ENCODE peak calls at places on chromosomes 7 and 10, in nine cellular contexts. D, W, N, G, K, Z, F, O and A are unnamed samples.

GRCh38 chr7:26376208-26376917 is 84.7 kb downstream of the SNX10 start:
- DNase-seq in D (no peak), W (no peak), N (no peak), G (no peak), K (peak), Z (peak), F (no peak), O (peak), A (no peak)

GRCh38 chr10:89201345-89202032 is 5.6 kb downstream of the CH25H start:
- DNase-seq in D (no peak), W (no peak), N (no peak), G (no peak), K (no peak), Z (no peak), F (no peak), O (no peak), A (no peak)

GRCh38 chr7:8937204-8937603 is 503.8 kb downstream of the NXPH1 start:
- DNase-seq in D (no peak), W (no peak), N (no peak), G (no peak), K (no peak), Z (no peak), F (no peak), O (no peak), A (no peak)

GRCh38 chr7:98354511-98355249 is 46.2 kb downstream of the BAIAP2L1 start:
- DNase-seq in D (peak), W (peak), N (peak), G (no peak), K (peak), Z (peak), F (peak), O (peak), A (peak)

GRCh38 chr7:42082144-42082543 is 154.9 kb downstream of the GLI3 start:
- DNase-seq in D (peak), W (peak), N (peak), G (no peak), K (no peak), Z (no peak), F (no peak), O (no peak), A (no peak)

GRCh38 chr10:127142831-127143230 is 53.6 kb downstream of the INSYN2A start:
- DNase-seq in D (no peak), W (no peak), N (no peak), G (no peak), K (no peak), Z (no peak), F (no peak), O (no peak), A (no peak)

GRCh38 chr10:26225322-26225721 is 8.7 kb downstream of the GAD2 start:
- DNase-seq in D (no peak), W (no peak), N (no peak), G (no peak), K (no peak), Z (no peak), F (no peak), O (no peak), A (no peak)

GRCh38 chr7:23356726-23357125 is 57.6 kb downstream of the MALSU1 start:
- DNase-seq in D (peak), W (peak), N (no peak), G (no peak), K (no peak), Z (no peak), F (no peak), O (no peak), A (peak)

GRCh38 chr10:78977761-78978305 is 90.9 kb upstream of the ZMIZ1 start:
- DNase-seq in D (peak), W (peak), N (peak), G (peak), K (peak), Z (peak), F (no peak), O (peak), A (peak)

GRCh38 chr10:103540722-103541121 is 47.2 kb downstream of the NEURL1 start:
- DNase-seq in D (peak), W (no peak), N (peak), G (no peak), K (no peak), Z (no peak), F (no peak), O (peak), A (no peak)

GRCh38 chr7:155815332-155816191 is 3.3 kb upstream of the SHH start:
- DNase-seq in D (peak), W (peak), N (peak), G (no peak), K (peak), Z (peak), F (no peak), O (peak), A (peak)

GRCh38 chr7:71824356-71824755 is 587.8 kb downstream of the CALN1 start:
- DNase-seq in D (peak), W (peak), N (peak), G (no peak), K (no peak), Z (no peak), F (no peak), O (no peak), A (no peak)

GRCh38 chr7:47035522-47035921 is 546.4 kb downstream of the TNS3 start:
- DNase-seq in D (no peak), W (no peak), N (peak), G (no peak), K (no peak), Z (no peak), F (no peak), O (no peak), A (peak)

GRCh38 chr7:69765879-69766278 is 167.6 kb downstream of the AUTS2 start:
- DNase-seq in D (no peak), W (no peak), N (no peak), G (no peak), K (no peak), Z (no peak), F (no peak), O (no peak), A (no peak)

GRCh38 chr10:111116762-111117445 is 40.1 kb downstream of the ADRA2A start:
- DNase-seq in D (no peak), W (no peak), N (no peak), G (no peak), K (peak), Z (no peak), F (no peak), O (no peak), A (no peak)

GRCh38 chr10:19629559-19629958 is 186.7 kb upstream of the PLXDC2 start:
- DNase-seq in D (peak), W (peak), N (peak), G (peak), K (peak), Z (no peak), F (no peak), O (peak), A (peak)

GRCh38 chr7:137873524-137873923 is 26.8 kb upstream of the DGKI start:
- DNase-seq in D (peak), W (peak), N (peak), G (no peak), K (no peak), Z (no peak), F (no peak), O (no peak), A (peak)

GRCh38 chr10:75469018-75469616 is 37.7 kb downstream of the LRMDA start:
- DNase-seq in D (peak), W (peak), N (peak), G (peak), K (peak), Z (no peak), F (no peak), O (peak), A (peak)

GRCh38 chr10:57579926-57580325 is 687.8 kb downstream of the IPMK start:
- DNase-seq in D (peak), W (peak), N (peak), G (no peak), K (no peak), Z (no peak), F (no peak), O (peak), A (peak)

GRCh38 chr7:158082761-158083160 is 504.9 kb downstream of the PTPRN2 start:
- DNase-seq in D (no peak), W (no peak), N (no peak), G (no peak), K (no peak), Z (no peak), F (no peak), O (no peak), A (no peak)

GRCh38 chr10:114181971-114182370 is 2.8 kb downstream of the TDRD1 start:
- DNase-seq in D (no peak), W (no peak), N (no peak), G (peak), K (peak), Z (no peak), F (no peak), O (no peak), A (no peak)

GRCh38 chr7:140176271-140176701 is 497 bp downstream of the KDM7A start:
- DNase-seq in D (no peak), W (peak), N (no peak), G (no peak), K (no peak), Z (no peak), F (no peak), O (no peak), A (no peak)

GRCh38 chr10:14623931-14624330 is 150.8 kb downstream of the FAM107B start:
- DNase-seq in D (no peak), W (no peak), N (no peak), G (no peak), K (no peak), Z (no peak), F (no peak), O (no peak), A (no peak)

GRCh38 chr7:20598479-20599419 is 16.7 kb upstream of the ABCB5 start:
- DNase-seq in D (peak), W (peak), N (peak), G (no peak), K (no peak), Z (peak), F (peak), O (peak), A (peak)

GRCh38 chr7:29878081-29878688 is 71.9 kb downstream of the WIPF3 start:
- DNase-seq in D (peak), W (peak), N (peak), G (no peak), K (no peak), Z (peak), F (no peak), O (peak), A (peak)

GRCh38 chr7:361680-362415 is 71.9 kb downstream of the FOXL3 start:
- DNase-seq in D (no peak), W (no peak), N (no peak), G (no peak), K (no peak), Z (no peak), F (no peak), O (no peak), A (no peak)

GRCh38 chr7:142568430-142569097 is 180.7 kb upstream of the PRSS1 start:
- DNase-seq in D (peak), W (peak), N (peak), G (no peak), K (no peak), Z (no peak), F (no peak), O (peak), A (peak)

GRCh38 chr7:4731803-4732202 is 43.6 kb upstream of the AP5Z1 start:
- DNase-seq in D (no peak), W (no peak), N (no peak), G (no peak), K (no peak), Z (peak), F (no peak), O (no peak), A (no peak)

GRCh38 chr10:7329219-7329618 is 81.6 kb downstream of the SFMBT2 start:
- DNase-seq in D (no peak), W (no peak), N (no peak), G (no peak), K (peak), Z (no peak), F (no peak), O (no peak), A (no peak)

GRCh38 chr7:28408974-28409715 is 3.2 kb upstream of the CREB5 start:
- DNase-seq in D (peak), W (peak), N (peak), G (peak), K (peak), Z (peak), F (peak), O (peak), A (peak)

GRCh38 chr7:15104411-15105092 is 202.0 kb upstream of the DGKB start:
- DNase-seq in D (no peak), W (no peak), N (no peak), G (no peak), K (no peak), Z (no peak), F (no peak), O (no peak), A (no peak)

GRCh38 chr10:48231699-48232315 is 42.7 kb downstream of the FRMPD2 start:
- DNase-seq in D (no peak), W (no peak), N (no peak), G (no peak), K (no peak), Z (no peak), F (no peak), O (no peak), A (no peak)

GRCh38 chr10:15719062-15719898 is 442 bp downstream of the ITGA8 start:
- DNase-seq in D (no peak), W (peak), N (peak), G (no peak), K (peak), Z (no peak), F (no peak), O (no peak), A (peak)

GRCh38 chr7:121901026-121901425 is 28.1 kb downstream of the PTPRZ1 start:
- DNase-seq in D (no peak), W (no peak), N (no peak), G (no peak), K (no peak), Z (no peak), F (no peak), O (no peak), A (no peak)

GRCh38 chr7:3310884-3311283 is 9.8 kb downstream of the SDK1 start:
- DNase-seq in D (no peak), W (no peak), N (no peak), G (no peak), K (no peak), Z (no peak), F (no peak), O (no peak), A (no peak)

DNA sequence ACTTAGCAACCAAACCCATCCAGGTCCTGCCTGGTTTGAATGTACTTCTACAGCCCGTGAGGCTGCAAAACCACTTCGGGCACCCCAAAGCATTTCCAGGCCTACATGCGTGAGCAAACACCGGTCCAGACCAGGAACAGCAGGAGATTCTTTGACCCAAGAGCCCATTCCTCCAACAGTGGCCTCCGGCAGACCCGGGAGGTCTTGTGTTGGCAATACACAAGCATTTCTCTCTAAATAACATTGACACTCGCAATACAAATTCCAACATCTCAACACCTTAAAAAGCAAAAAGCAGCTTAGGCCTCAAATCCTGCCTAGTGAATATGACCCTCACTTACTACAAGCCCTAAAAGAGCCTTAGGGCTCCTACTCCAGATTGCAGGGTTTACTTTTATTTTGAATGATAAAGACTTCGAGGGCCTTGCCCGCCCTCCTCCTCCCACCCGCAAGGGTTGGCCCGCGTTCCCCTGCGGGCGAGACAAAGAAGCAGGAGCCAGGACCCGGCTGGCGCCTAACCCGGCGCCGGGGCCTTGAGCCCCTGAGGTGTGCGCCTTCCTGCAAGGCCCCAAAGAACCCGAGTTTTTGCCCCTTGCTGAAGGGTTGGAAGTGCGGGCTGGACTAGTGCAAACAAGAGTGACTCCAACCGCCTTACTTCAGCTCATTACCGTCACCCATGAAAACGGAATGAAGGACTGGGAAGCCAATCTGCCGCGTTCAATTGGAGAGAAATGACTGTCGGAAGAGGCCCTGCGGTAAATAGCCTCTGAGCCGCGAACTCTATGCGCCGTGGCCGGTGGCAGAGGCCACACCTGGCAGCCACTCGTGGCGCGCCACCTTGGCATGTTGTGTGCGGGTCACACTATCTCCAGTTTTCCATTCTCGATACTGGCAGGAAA is 3.4 kb upstream of the DLX6 start:
- DNase-seq in D (no peak), W (no peak), N (no peak), G (no peak), K (no peak), Z (no peak), F (no peak), O (no peak), A (no peak)
- TF ChIP-seq CTCF in D (no peak), W (no peak), N (no peak), G (no peak), K (no peak), Z (no peak), F (no peak), O (no peak), A (no peak)

GRCh38 chr7:53675835-53676234 is 640.4 kb downstream of the POM121L12 start:
- DNase-seq in D (no peak), W (no peak), N (no peak), G (no peak), K (no peak), Z (no peak), F (no peak), O (no peak), A (no peak)
- H3K4me3 ChIP-seq in D (no peak), W (no peak), N (no peak), G (no peak), K (no peak), Z (no peak), F (no peak), O (no peak), A (no peak)

GRCh38 chr10:96043157-96043894 is at the start of gene CCNJ:
- DNase-seq in D (peak), W (peak), N (peak), G (peak), K (peak), Z (peak), F (peak), O (peak), A (peak)
- TF ChIP-seq CTCF in D (peak), W (no peak), N (no peak), G (peak), K (peak), Z (no peak), F (no peak), O (no peak), A (no peak)

DNA sequence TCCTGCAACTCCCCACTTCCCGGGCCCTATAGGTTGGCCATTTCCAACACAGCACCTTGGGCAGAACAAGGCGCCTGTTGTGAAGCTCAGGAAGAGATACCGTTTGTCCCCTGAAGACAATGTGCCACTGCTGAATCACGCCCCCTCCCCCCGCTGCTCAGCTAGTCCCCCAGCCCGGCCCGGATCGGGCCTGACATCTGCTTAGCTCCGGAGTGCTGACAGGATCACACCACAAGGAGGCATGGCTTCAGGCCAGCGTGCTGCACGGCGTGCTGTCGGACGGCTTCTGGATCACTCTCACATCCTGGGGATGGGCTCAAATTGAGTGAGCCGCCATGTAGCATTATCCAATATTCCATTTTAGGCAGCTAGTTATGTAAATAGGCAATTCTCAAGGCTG is 62.1 kb upstream of the EFCAB10 start:
- DNase-seq in D (peak), W (peak), N (peak), G (no peak), K (no peak), Z (no peak), F (no peak), O (no peak), A (no peak)
- H3K4me3 ChIP-seq in D (no peak), W (no peak), N (no peak), G (no peak), K (no peak), Z (no peak), F (no peak), O (no peak), A (no peak)

GRCh38 chr10:63123963-63124362 is 9.2 kb upstream of the NRBF2 start:
- DNase-seq in D (peak), W (peak), N (peak), G (no peak), K (no peak), Z (no peak), F (no peak), O (no peak), A (no peak)

GRCh38 chr10:63115732-63116383 is 17.3 kb upstream of the NRBF2 start:
- DNase-seq in D (peak), W (peak), N (peak), G (peak), K (peak), Z (peak), F (no peak), O (peak), A (peak)

GRCh38 chr10:63125459-63125858 is 7.7 kb upstream of the NRBF2 start:
- DNase-seq in D (no peak), W (no peak), N (no peak), G (no peak), K (no peak), Z (no peak), F (no peak), O (no peak), A (no peak)

GRCh38 chr10:63116452-63117072 is 16.6 kb upstream of the NRBF2 start:
- DNase-seq in D (no peak), W (no peak), N (no peak), G (no peak), K (no peak), Z (no peak), F (no peak), O (no peak), A (peak)

GRCh38 chr10:63120554-63120953 is 12.6 kb upstream of the NRBF2 start:
- DNase-seq in D (peak), W (peak), N (peak), G (no peak), K (no peak), Z (no peak), F (no peak), O (no peak), A (peak)
- TF ChIP-seq CTCF in D (no peak), W (no peak), N (peak), G (no peak), K (no peak), Z (no peak), F (no peak), O (no peak), A (peak)

GRCh38 chr7:133300097-133300496 is 47.2 kb downstream of the EXOC4 start:
- DNase-seq in D (no peak), W (no peak), N (no peak), G (no peak), K (no peak), Z (no peak), F (no peak), O (no peak), A (no peak)
- H3K4me3 ChIP-seq in D (no peak), W (no peak), N (no peak), G (no peak), K (no peak), Z (no peak), F (no peak), O (no peak), A (no peak)

DNA sequence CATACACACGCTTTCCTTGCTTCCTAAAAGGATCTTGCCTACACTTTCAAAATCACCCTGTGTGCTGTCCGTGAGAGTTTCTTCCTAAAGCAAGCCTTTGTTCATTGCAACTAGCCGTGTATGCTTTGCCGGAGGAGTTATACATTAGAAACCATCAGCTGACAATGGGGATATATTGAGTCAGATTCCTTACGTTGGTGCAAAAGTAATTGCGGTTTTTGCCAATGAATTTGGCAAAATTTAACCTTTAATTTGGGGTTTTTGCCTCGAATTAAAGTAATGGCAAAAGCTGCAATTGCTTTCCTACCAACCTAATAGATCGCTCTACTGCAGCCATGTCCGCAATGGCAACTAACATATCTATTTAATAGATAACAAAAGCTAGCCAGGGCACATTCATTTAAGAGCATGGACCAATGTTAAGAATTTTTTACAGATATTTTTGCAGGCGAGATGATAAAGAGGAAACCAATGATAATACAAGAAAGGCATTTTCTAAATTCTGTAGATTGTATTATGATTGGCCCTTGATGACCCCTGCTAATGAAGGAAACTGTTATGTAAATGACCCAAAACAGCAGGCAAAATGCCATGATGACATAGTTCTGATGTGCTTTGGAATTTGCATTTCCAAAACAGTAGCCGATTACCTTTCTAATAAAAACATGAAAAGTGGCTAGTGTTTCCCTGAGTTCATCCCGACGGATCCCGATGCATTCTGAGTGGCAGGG is 184.8 kb upstream of the NRP1 start:
- DNase-seq in D (no peak), W (peak), N (no peak), G (no peak), K (no peak), Z (no peak), F (no peak), O (no peak), A (no peak)
- TF ChIP-seq CTCF in D (no peak), W (no peak), N (no peak), G (no peak), K (no peak), Z (no peak), F (no peak), O (no peak), A (no peak)